ENCODE peak calls at places on chromosomes 7 and 10, in five cellular contexts. One of them, this sample, is unnamed.

GRCh38 chr7:136166521-136166920 is 189.4 kb upstream of the MTPN start:
- DNase-seq in A549: no peak
- DNase-seq in K562: no peak
- DNase-seq in HepG2: no peak
- DNase-seq in GM12878: no peak
- DNase-seq in this sample: no peak

GRCh38 chr10:29309465-29309864 is 20.6 kb downstream of the LYZL1 start:
- DNase-seq in HepG2: no peak
- DNase-seq in GM12878: no peak
- DNase-seq in A549: no peak
- DNase-seq in K562: no peak
- DNase-seq in this sample: no peak

GRCh38 chr10:11678074-11678793 is 63.9 kb upstream of the ECHDC3 start:
- DNase-seq in GM12878: peak
- DNase-seq in HepG2: peak
- DNase-seq in K562: no peak
- DNase-seq in A549: no peak
- DNase-seq in this sample: no peak

GRCh38 chr7:134778941-134779740 is at the start of gene CALD1:
- DNase-seq in GM12878: no peak
- DNase-seq in HepG2: peak
- DNase-seq in A549: peak
- DNase-seq in K562: no peak
- DNase-seq in this sample: peak

GRCh38 chr10:110432814-110433565 is 64.7 kb upstream of the DUSP5 start:
- DNase-seq in GM12878: no peak
- DNase-seq in K562: no peak
- DNase-seq in A549: no peak
- DNase-seq in HepG2: no peak
- DNase-seq in this sample: no peak

GRCh38 chr10:45505336-45505735 is 131.3 kb downstream of the ALOX5 start:
- DNase-seq in GM12878: no peak
- DNase-seq in K562: no peak
- DNase-seq in HepG2: no peak
- DNase-seq in A549: no peak
- DNase-seq in this sample: no peak

GRCh38 chr7:36348256-36348655 is 41.4 kb upstream of the ANLN start:
- DNase-seq in K562: no peak
- DNase-seq in A549: no peak
- DNase-seq in HepG2: no peak
- DNase-seq in GM12878: no peak
- DNase-seq in this sample: no peak

GRCh38 chr7:98135984-98136383 is 29.3 kb downstream of the LMTK2 start:
- DNase-seq in HepG2: no peak
- DNase-seq in A549: no peak
- DNase-seq in K562: no peak
- DNase-seq in GM12878: no peak
- DNase-seq in this sample: no peak

GRCh38 chr10:114905450-114905849 is 32.5 kb upstream of the TRUB1 start:
- DNase-seq in K562: no peak
- DNase-seq in GM12878: no peak
- DNase-seq in A549: peak
- DNase-seq in HepG2: peak
- DNase-seq in this sample: no peak

GRCh38 chr7:3757059-3757458 is 456.0 kb downstream of the SDK1 start:
- DNase-seq in K562: no peak
- DNase-seq in HepG2: no peak
- DNase-seq in GM12878: no peak
- DNase-seq in A549: no peak
- DNase-seq in this sample: no peak

GRCh38 chr10:1661861-1662260 is 75.5 kb downstream of the ADARB2 start:
- DNase-seq in GM12878: peak
- DNase-seq in HepG2: no peak
- DNase-seq in K562: no peak
- DNase-seq in A549: no peak
- DNase-seq in this sample: no peak

GRCh38 chr10:3361640-3362039 is 189.1 kb upstream of the PITRM1 start:
- DNase-seq in A549: no peak
- DNase-seq in K562: no peak
- DNase-seq in GM12878: no peak
- DNase-seq in HepG2: no peak
- DNase-seq in this sample: no peak

GRCh38 chr10:126749030-126749655 is 78.7 kb upstream of the C10orf90 start:
- DNase-seq in A549: peak
- DNase-seq in K562: peak
- DNase-seq in GM12878: no peak
- DNase-seq in HepG2: peak
- DNase-seq in this sample: peak

GRCh38 chr7:124688991-124689390 is 76.6 kb downstream of the GPR37 start:
- DNase-seq in A549: no peak
- DNase-seq in K562: no peak
- DNase-seq in HepG2: no peak
- DNase-seq in GM12878: no peak
- DNase-seq in this sample: no peak

GRCh38 chr10:4825868-4826787 is at the start of gene AKR1E2:
- DNase-seq in K562: peak
- DNase-seq in A549: peak
- DNase-seq in HepG2: no peak
- DNase-seq in GM12878: no peak
- DNase-seq in this sample: peak

GRCh38 chr7:134767567-134768168 is 11.8 kb upstream of the CALD1 start:
- DNase-seq in A549: no peak
- DNase-seq in GM12878: peak
- DNase-seq in K562: no peak
- DNase-seq in HepG2: no peak
- DNase-seq in this sample: no peak

GRCh38 chr7:86295526-86295925 is 348.2 kb upstream of the GRM3 start:
- DNase-seq in GM12878: no peak
- DNase-seq in K562: no peak
- DNase-seq in HepG2: no peak
- DNase-seq in A549: no peak
- DNase-seq in this sample: no peak

GRCh38 chr7:107993879-107994278 is 9.1 kb downstream of the LAMB1 start:
- DNase-seq in HepG2: no peak
- DNase-seq in GM12878: no peak
- DNase-seq in A549: no peak
- DNase-seq in K562: no peak
- DNase-seq in this sample: no peak

GRCh38 chr10:131845505-131846223 is 55.1 kb upstream of the PPP2R2D start:
- DNase-seq in K562: no peak
- DNase-seq in GM12878: no peak
- DNase-seq in A549: no peak
- DNase-seq in HepG2: no peak
- DNase-seq in this sample: no peak

GRCh38 chr7:81845628-81846259 is 75.9 kb upstream of the HGF start:
- DNase-seq in K562: no peak
- DNase-seq in A549: no peak
- DNase-seq in HepG2: no peak
- DNase-seq in GM12878: peak
- DNase-seq in this sample: no peak

GRCh38 chr7:90894122-90894521 is 298.0 kb downstream of the CDK14 start:
- DNase-seq in K562: no peak
- DNase-seq in HepG2: no peak
- DNase-seq in A549: no peak
- DNase-seq in GM12878: no peak
- DNase-seq in this sample: no peak

GRCh38 chr10:6171891-6172354 is 30.8 kb upstream of the PFKFB3 start:
- DNase-seq in K562: no peak
- DNase-seq in GM12878: peak
- DNase-seq in A549: no peak
- DNase-seq in HepG2: no peak
- DNase-seq in this sample: no peak

GRCh38 chr7:3482147-3482921 is 181.3 kb downstream of the SDK1 start:
- DNase-seq in K562: peak
- DNase-seq in HepG2: peak
- DNase-seq in A549: peak
- DNase-seq in GM12878: no peak
- DNase-seq in this sample: peak

GRCh38 chr10:29703276-29703675 is 68.5 kb upstream of the SVIL start:
- DNase-seq in HepG2: no peak
- DNase-seq in K562: no peak
- DNase-seq in GM12878: no peak
- DNase-seq in A549: no peak
- DNase-seq in this sample: no peak

GRCh38 chr7:158818325-158819213 is 10.7 kb downstream of the ESYT2 start:
- DNase-seq in A549: peak
- DNase-seq in GM12878: peak
- DNase-seq in K562: peak
- DNase-seq in HepG2: peak
- DNase-seq in this sample: peak

GRCh38 chr7:32259917-32260596 is 189.8 kb upstream of the PDE1C start:
- DNase-seq in HepG2: no peak
- DNase-seq in A549: no peak
- DNase-seq in K562: no peak
- DNase-seq in GM12878: peak
- DNase-seq in this sample: no peak

GRCh38 chr7:6453737-6454136 is 6.0 kb upstream of the DAGLB start:
- DNase-seq in A549: peak
- DNase-seq in HepG2: peak
- DNase-seq in K562: no peak
- DNase-seq in GM12878: no peak
- DNase-seq in this sample: no peak

GRCh38 chr7:139747662-139748372 is 30.0 kb downstream of the HIPK2 start:
- DNase-seq in HepG2: no peak
- DNase-seq in K562: no peak
- DNase-seq in GM12878: no peak
- DNase-seq in A549: no peak
- DNase-seq in this sample: no peak

GRCh38 chr10:23198940-23199767 is 7.0 kb downstream of the PTF1A start:
- DNase-seq in A549: peak
- DNase-seq in GM12878: no peak
- DNase-seq in HepG2: peak
- DNase-seq in K562: no peak
- DNase-seq in this sample: peak

GRCh38 chr10:21257919-21258318 is 267.6 kb downstream of the SKIDA1 start:
- DNase-seq in K562: no peak
- DNase-seq in A549: no peak
- DNase-seq in GM12878: no peak
- DNase-seq in HepG2: no peak
- DNase-seq in this sample: no peak

GRCh38 chr7:141567465-141567864 is 16.3 kb downstream of the AGK start:
- DNase-seq in A549: no peak
- DNase-seq in HepG2: no peak
- DNase-seq in K562: no peak
- DNase-seq in GM12878: no peak
- DNase-seq in this sample: no peak

GRCh38 chr10:3478153-3478552 is 305.6 kb upstream of the PITRM1 start:
- DNase-seq in HepG2: no peak
- DNase-seq in GM12878: no peak
- DNase-seq in A549: no peak
- DNase-seq in K562: no peak
- DNase-seq in this sample: no peak

GRCh38 chr7:29557954-29558353 is 5.7 kb upstream of the PRR15 start:
- DNase-seq in GM12878: no peak
- DNase-seq in HepG2: no peak
- DNase-seq in A549: peak
- DNase-seq in K562: peak
- DNase-seq in this sample: peak

DNA sequence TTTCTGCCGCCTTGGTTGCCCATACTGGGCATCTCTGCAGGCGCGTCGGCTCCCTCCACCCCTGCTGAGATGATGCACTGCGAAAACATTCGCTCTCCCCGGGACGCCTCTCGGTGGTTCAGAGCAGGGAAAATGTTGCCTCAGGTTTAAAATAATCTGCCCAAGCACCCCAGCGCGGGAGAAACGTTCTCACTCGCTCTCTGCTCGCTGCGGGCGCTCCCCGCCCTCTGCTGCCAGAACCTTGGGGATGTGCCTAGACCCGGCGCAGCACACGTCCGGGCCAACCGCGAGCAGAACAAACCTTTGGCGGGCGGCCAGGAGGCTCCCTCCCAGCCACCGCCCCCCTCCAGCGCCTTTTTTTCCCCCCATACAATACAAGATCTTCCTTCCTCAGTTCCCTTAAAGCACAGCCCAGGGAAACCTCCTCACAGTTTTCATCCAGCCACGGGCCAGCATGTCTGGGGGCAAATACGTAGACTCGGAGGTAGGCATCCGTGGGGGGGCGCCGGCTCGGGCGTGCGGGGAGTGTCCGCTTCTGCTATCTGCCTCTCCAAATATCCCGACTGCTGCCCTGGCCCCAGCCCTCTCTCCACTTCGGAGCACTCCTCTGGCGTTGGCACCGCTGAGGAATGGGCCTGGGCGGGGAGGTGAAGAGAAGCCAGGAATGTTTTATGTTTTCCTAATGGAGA is at the start of gene CAV1:
- DNase-seq in GM12878: no peak
- DNase-seq in HepG2: no peak
- DNase-seq in K562: peak
- DNase-seq in A549: peak
- DNase-seq in this sample: peak
- TF ChIP-seq CTCF in GM12878: no peak
- TF ChIP-seq CTCF in HepG2: peak
- TF ChIP-seq CTCF in K562: peak
- TF ChIP-seq CTCF in A549: peak
- TF ChIP-seq CTCF in this sample: no peak

GRCh38 chr7:42426163-42426562 is 189.2 kb upstream of the GLI3 start:
- DNase-seq in A549: peak
- DNase-seq in GM12878: no peak
- DNase-seq in HepG2: no peak
- DNase-seq in K562: no peak
- DNase-seq in this sample: no peak
- TF ChIP-seq JUNB in A549: no peak
- TF ChIP-seq JUNB in GM12878: no peak
- TF ChIP-seq JUNB in HepG2: no peak
- TF ChIP-seq JUNB in K562: no peak
- TF ChIP-seq JUNB in this sample: no peak

DNA sequence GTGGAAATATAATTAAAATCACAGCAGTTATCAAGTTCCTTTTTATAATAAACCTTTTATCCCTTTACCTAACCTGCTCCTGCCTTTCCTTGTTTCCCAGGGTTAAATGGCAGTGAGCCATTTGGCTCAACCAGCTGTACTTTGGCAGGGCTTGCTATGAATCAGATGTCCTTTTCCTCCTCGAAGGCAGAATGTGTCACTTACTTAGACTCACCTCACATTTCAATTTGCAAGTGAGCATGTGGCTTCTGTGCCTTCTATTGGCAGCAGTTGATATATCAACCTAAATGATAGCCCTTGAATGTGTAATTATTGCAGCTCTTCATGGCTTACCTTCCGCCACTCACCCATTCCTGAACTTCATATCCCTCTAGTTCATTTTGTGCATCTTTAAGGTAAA is 301.7 kb downstream of the CSTF2T start:
- DNase-seq in K562: no peak
- DNase-seq in HepG2: no peak
- DNase-seq in A549: no peak
- DNase-seq in GM12878: no peak
- DNase-seq in this sample: no peak
- TF ChIP-seq CTCF in K562: no peak
- TF ChIP-seq CTCF in HepG2: no peak
- TF ChIP-seq CTCF in A549: no peak
- TF ChIP-seq CTCF in GM12878: no peak
- TF ChIP-seq CTCF in this sample: no peak

DNA sequence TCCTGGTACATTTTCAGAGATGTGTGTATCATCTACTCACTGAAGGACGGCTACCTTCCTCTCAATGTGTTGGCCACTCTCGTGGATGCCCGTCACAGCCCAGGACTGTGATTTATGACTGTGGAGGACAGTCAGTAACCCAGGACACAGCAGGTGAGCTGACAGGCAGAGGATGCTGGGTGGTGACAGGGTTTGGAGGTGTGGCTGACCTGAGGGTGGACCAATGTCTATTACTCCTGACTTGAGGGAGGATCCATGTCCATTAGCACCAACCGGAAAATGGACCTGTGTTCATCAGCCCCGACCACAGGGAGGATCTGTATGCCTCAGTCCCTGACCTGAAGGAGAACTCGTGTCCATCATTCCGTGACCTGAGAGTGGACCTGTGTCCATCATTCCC is 96.1 kb downstream of the ADCY1 start:
- DNase-seq in A549: no peak
- DNase-seq in GM12878: no peak
- DNase-seq in K562: no peak
- DNase-seq in HepG2: no peak
- DNase-seq in this sample: no peak
- TF ChIP-seq JUNB in A549: no peak
- TF ChIP-seq JUNB in GM12878: no peak
- TF ChIP-seq JUNB in K562: no peak
- TF ChIP-seq JUNB in HepG2: no peak
- TF ChIP-seq JUNB in this sample: no peak